ENCODE peak calls at places on chromosomes 7 and 10, in six cellular contexts. One of them, this sample, is unnamed.

GRCh38 chr7:129091484-129092002 is 36.6 kb upstream of the TNPO3 start:
- DNase-seq in suprapubic skin: peak; percentile 85
- DNase-seq in left lung: peak; percentile 93
- DNase-seq in activated B cell treated with CpG ODN at 0.5 μM for 24 hours: peak; percentile 90
- DNase-seq in AG10803: peak; percentile 44
- DNase-seq in fibroblast of lung: peak; percentile 58
- DNase-seq in this sample: peak; percentile 77

GRCh38 chr7:131540491-131541162 is 15.8 kb downstream of the PODXL start:
- DNase-seq in suprapubic skin: no peak
- DNase-seq in left lung: no peak
- DNase-seq in activated B cell treated with CpG ODN at 0.5 μM for 24 hours: no peak
- DNase-seq in AG10803: no peak
- DNase-seq in fibroblast of lung: no peak
- DNase-seq in this sample: no peak

GRCh38 chr10:114877301-114877644 is 55.7 kb downstream of the FHIP2A start:
- DNase-seq in suprapubic skin: no peak
- DNase-seq in left lung: no peak
- DNase-seq in activated B cell treated with CpG ODN at 0.5 μM for 24 hours: no peak
- DNase-seq in AG10803: no peak
- DNase-seq in fibroblast of lung: no peak
- DNase-seq in this sample: no peak

GRCh38 chr7:39735903-39736302 is 112.5 kb downstream of the RALA start:
- DNase-seq in suprapubic skin: no peak
- DNase-seq in left lung: no peak
- DNase-seq in activated B cell treated with CpG ODN at 0.5 μM for 24 hours: no peak
- DNase-seq in AG10803: peak; percentile 35
- DNase-seq in fibroblast of lung: no peak
- DNase-seq in this sample: no peak

GRCh38 chr10:72483452-72483851 is 128.7 kb upstream of the DNAJB12 start:
- DNase-seq in suprapubic skin: no peak
- DNase-seq in left lung: no peak
- DNase-seq in activated B cell treated with CpG ODN at 0.5 μM for 24 hours: no peak
- DNase-seq in AG10803: peak; percentile 3
- DNase-seq in fibroblast of lung: no peak
- DNase-seq in this sample: peak; percentile 51

GRCh38 chr10:66627156-66627555 is 298.7 kb upstream of the LRRTM3 start:
- DNase-seq in suprapubic skin: no peak
- DNase-seq in left lung: no peak
- DNase-seq in activated B cell treated with CpG ODN at 0.5 μM for 24 hours: no peak
- DNase-seq in AG10803: no peak
- DNase-seq in fibroblast of lung: peak; percentile 25
- DNase-seq in this sample: no peak

GRCh38 chr10:4008676-4009382 is 223.8 kb upstream of the KLF6 start:
- DNase-seq in suprapubic skin: no peak
- DNase-seq in left lung: no peak
- DNase-seq in activated B cell treated with CpG ODN at 0.5 μM for 24 hours: no peak
- DNase-seq in AG10803: no peak
- DNase-seq in fibroblast of lung: no peak
- DNase-seq in this sample: no peak

GRCh38 chr7:114959931-114960330 is 38.0 kb downstream of the MDFIC start:
- DNase-seq in suprapubic skin: no peak
- DNase-seq in left lung: no peak
- DNase-seq in activated B cell treated with CpG ODN at 0.5 μM for 24 hours: no peak
- DNase-seq in AG10803: no peak
- DNase-seq in fibroblast of lung: peak; percentile 28
- DNase-seq in this sample: no peak

GRCh38 chr10:98957801-98958200 is 277.9 kb downstream of the HPSE2 start:
- DNase-seq in suprapubic skin: no peak
- DNase-seq in left lung: no peak
- DNase-seq in activated B cell treated with CpG ODN at 0.5 μM for 24 hours: no peak
- DNase-seq in AG10803: no peak
- DNase-seq in fibroblast of lung: peak; percentile 83
- DNase-seq in this sample: no peak

GRCh38 chr10:54554028-54554427 is 247.0 kb downstream of the PCDH15 start:
- DNase-seq in suprapubic skin: no peak
- DNase-seq in left lung: no peak
- DNase-seq in activated B cell treated with CpG ODN at 0.5 μM for 24 hours: no peak
- DNase-seq in AG10803: no peak
- DNase-seq in fibroblast of lung: no peak
- DNase-seq in this sample: no peak

GRCh38 chr7:82740246-82740848 is 296.8 kb upstream of the CACNA2D1 start:
- DNase-seq in suprapubic skin: no peak
- DNase-seq in left lung: no peak
- DNase-seq in activated B cell treated with CpG ODN at 0.5 μM for 24 hours: no peak
- DNase-seq in AG10803: peak; percentile 61
- DNase-seq in fibroblast of lung: peak; percentile 72
- DNase-seq in this sample: no peak

GRCh38 chr10:33509231-33509871 is 174.9 kb upstream of the NRP1 start:
- DNase-seq in suprapubic skin: peak; percentile 64
- DNase-seq in left lung: no peak
- DNase-seq in activated B cell treated with CpG ODN at 0.5 μM for 24 hours: no peak
- DNase-seq in AG10803: peak; percentile 77
- DNase-seq in fibroblast of lung: peak; percentile 80
- DNase-seq in this sample: peak; percentile 68

GRCh38 chr10:33134011-33134751 is 176.2 kb upstream of the ITGB1 start:
- DNase-seq in suprapubic skin: no peak
- DNase-seq in left lung: no peak
- DNase-seq in activated B cell treated with CpG ODN at 0.5 μM for 24 hours: peak; percentile 21
- DNase-seq in AG10803: peak; percentile 85
- DNase-seq in fibroblast of lung: peak; percentile 84
- DNase-seq in this sample: no peak

GRCh38 chr7:73851410-73852338 is 9.3 kb upstream of the TMEM270 start:
- DNase-seq in suprapubic skin: no peak
- DNase-seq in left lung: no peak
- DNase-seq in activated B cell treated with CpG ODN at 0.5 μM for 24 hours: no peak
- DNase-seq in AG10803: peak; percentile 96
- DNase-seq in fibroblast of lung: peak; percentile 98
- DNase-seq in this sample: no peak

GRCh38 chr10:102413053-102413705 is 5.4 kb downstream of the PSD start:
- DNase-seq in suprapubic skin: no peak
- DNase-seq in left lung: no peak
- DNase-seq in activated B cell treated with CpG ODN at 0.5 μM for 24 hours: peak; percentile 15
- DNase-seq in AG10803: no peak
- DNase-seq in fibroblast of lung: no peak
- DNase-seq in this sample: no peak

GRCh38 chr7:29247962-29248236 is 53.3 kb downstream of the CHN2 start:
- DNase-seq in suprapubic skin: no peak
- DNase-seq in left lung: no peak
- DNase-seq in activated B cell treated with CpG ODN at 0.5 μM for 24 hours: no peak
- DNase-seq in AG10803: no peak
- DNase-seq in fibroblast of lung: no peak
- DNase-seq in this sample: no peak

GRCh38 chr7:1999278-1999984 is 233.3 kb downstream of the MAD1L1 start:
- DNase-seq in suprapubic skin: no peak
- DNase-seq in left lung: peak; percentile 63
- DNase-seq in activated B cell treated with CpG ODN at 0.5 μM for 24 hours: no peak
- DNase-seq in AG10803: no peak
- DNase-seq in fibroblast of lung: no peak
- DNase-seq in this sample: no peak

DNA sequence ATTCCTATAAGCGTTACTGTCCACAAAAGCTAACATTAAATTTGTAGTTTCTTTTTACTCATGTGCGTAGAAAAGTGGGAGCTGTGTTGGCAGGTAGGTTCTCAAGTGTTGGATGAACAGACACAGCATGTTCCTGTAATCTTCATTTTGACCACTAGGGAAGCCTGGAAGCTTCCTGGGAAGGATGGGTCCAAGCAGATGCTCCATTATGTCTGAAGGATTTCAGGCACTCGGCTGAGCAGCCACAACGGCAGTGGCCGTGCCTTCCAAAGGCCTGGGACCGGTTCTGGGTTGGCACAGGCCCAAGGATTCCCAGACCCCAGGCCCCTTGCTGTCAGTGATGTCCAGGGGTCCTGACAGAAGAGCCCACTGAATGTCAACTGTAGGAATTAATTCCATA is 386.3 kb downstream of the TNS3 start:
- DNase-seq in suprapubic skin: no peak
- DNase-seq in left lung: no peak
- DNase-seq in activated B cell treated with CpG ODN at 0.5 μM for 24 hours: no peak
- DNase-seq in AG10803: no peak
- DNase-seq in fibroblast of lung: no peak
- DNase-seq in this sample: no peak
- TF ChIP-seq CTCF in suprapubic skin: no peak
- TF ChIP-seq CTCF in left lung: no peak
- TF ChIP-seq CTCF in activated B cell treated with CpG ODN at 0.5 μM for 24 hours: no peak
- TF ChIP-seq CTCF in AG10803: peak; percentile 20
- TF ChIP-seq CTCF in fibroblast of lung: peak; percentile 22
- TF ChIP-seq CTCF in this sample: peak; percentile 17

GRCh38 chr7:136883046-136883445 is 14.6 kb downstream of the CHRM2 start:
- DNase-seq in suprapubic skin: no peak
- DNase-seq in left lung: no peak
- DNase-seq in activated B cell treated with CpG ODN at 0.5 μM for 24 hours: no peak
- DNase-seq in AG10803: no peak
- DNase-seq in fibroblast of lung: no peak
- DNase-seq in this sample: no peak
- TF ChIP-seq CTCF in suprapubic skin: no peak
- TF ChIP-seq CTCF in left lung: no peak
- TF ChIP-seq CTCF in activated B cell treated with CpG ODN at 0.5 μM for 24 hours: no peak
- TF ChIP-seq CTCF in AG10803: no peak
- TF ChIP-seq CTCF in fibroblast of lung: peak; percentile 7
- TF ChIP-seq CTCF in this sample: no peak

GRCh38 chr10:69813632-69814031 is 11.9 kb downstream of the COL13A1 start:
- DNase-seq in suprapubic skin: no peak
- DNase-seq in left lung: no peak
- DNase-seq in activated B cell treated with CpG ODN at 0.5 μM for 24 hours: no peak
- DNase-seq in AG10803: no peak
- DNase-seq in fibroblast of lung: no peak
- DNase-seq in this sample: no peak
- TF ChIP-seq CTCF in suprapubic skin: no peak
- TF ChIP-seq CTCF in left lung: no peak
- TF ChIP-seq CTCF in activated B cell treated with CpG ODN at 0.5 μM for 24 hours: no peak
- TF ChIP-seq CTCF in AG10803: no peak
- TF ChIP-seq CTCF in fibroblast of lung: no peak
- TF ChIP-seq CTCF in this sample: no peak

DNA sequence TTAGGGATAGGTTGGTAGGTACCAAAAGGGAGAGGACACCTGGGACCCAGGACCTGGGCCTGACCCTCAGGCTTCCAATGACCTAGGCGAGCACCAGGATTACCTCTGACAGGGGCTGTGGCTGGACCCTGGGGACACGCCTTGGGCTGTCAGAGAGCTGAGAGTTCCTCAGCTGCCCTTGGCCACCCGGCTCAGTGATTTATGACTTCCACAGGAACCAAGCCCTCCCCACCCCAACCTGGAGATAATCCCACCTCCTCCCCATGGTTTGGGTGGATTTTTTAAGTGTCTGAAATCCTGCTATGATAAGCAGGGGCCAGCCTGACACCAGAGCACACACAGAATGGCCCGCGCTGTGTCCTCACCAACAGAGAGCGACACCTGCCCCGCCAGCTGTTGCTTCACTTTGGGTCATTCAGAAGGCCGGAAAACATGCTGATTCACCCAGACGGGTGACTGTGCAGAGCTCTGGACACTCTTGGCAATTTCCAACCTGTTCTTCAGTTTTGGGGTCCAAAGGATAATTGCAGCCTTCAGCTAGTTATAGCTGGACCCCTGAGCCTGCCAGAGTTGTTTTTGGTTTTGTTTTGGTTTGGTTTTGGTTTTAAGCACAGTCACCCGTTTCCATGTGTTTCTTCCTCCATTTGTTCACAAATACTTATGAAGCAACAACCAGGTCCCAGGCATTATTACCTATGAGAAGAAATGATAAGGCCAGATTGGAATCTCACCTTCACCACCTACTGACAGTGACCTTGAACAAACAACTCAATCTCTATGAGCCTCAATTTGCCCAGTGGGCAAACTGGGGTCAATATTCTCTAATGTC is 78.2 kb downstream of the RAB11FIP2 start:
- DNase-seq in suprapubic skin: no peak
- DNase-seq in left lung: no peak
- DNase-seq in activated B cell treated with CpG ODN at 0.5 μM for 24 hours: no peak
- DNase-seq in AG10803: no peak
- DNase-seq in fibroblast of lung: no peak
- DNase-seq in this sample: no peak
- TF ChIP-seq CTCF in suprapubic skin: no peak
- TF ChIP-seq CTCF in left lung: no peak
- TF ChIP-seq CTCF in activated B cell treated with CpG ODN at 0.5 μM for 24 hours: no peak
- TF ChIP-seq CTCF in AG10803: no peak
- TF ChIP-seq CTCF in fibroblast of lung: no peak
- TF ChIP-seq CTCF in this sample: no peak